ENCODE peak calls at places on chromosomes 16 and 17, in four cellular contexts. F is cardiac fibroblast, P is transverse colon, M is lung. A is an unnamed sample.

GRCh38 chr17:50026901-50027638 is 28.8 kb upstream of the ITGA3 start:
- DNase-seq in F (peak), P (peak), M (peak), A (peak)

GRCh38 chr17:81590121-81590520 is 38.0 kb upstream of the FAAP100 start:
- DNase-seq in M (no peak), F (no peak), P (no peak), A (no peak)

GRCh38 chr16:56450275-56450889 is 750 bp downstream of the NUDT21 start:
- DNase-seq in P (no peak), M (no peak), F (peak), A (no peak)

GRCh38 chr17:47850373-47850691 is 631 bp downstream of the SP6 start:
- DNase-seq in F (no peak), M (no peak), P (no peak), A (no peak)

GRCh38 chr17:68906638-68907037 is 48.6 kb downstream of the ABCA8 start:
- DNase-seq in P (no peak), M (no peak), F (peak), A (no peak)

GRCh38 chr17:57370051-57370581 is 113.8 kb downstream of the MSI2 start:
- DNase-seq in F (peak), M (no peak), P (no peak), A (no peak)

GRCh38 chr17:43134774-43135453 is 9.8 kb upstream of the BRCA1 start:
- DNase-seq in M (no peak), P (no peak), F (no peak), A (no peak)

GRCh38 chr16:89033796-89034572 is 57.0 kb upstream of the CBFA2T3 start:
- DNase-seq in M (no peak), P (no peak), F (no peak), A (no peak)

GRCh38 chr17:1399366-1399678 is 700 bp downstream of the YWHAE start:
- DNase-seq in F (no peak), P (no peak), M (no peak), A (no peak)

GRCh38 chr17:58231644-58232043 is 6.7 kb upstream of the LPO start:
- DNase-seq in M (no peak), P (no peak), F (no peak), A (no peak)

GRCh38 chr17:54666559-54666958 is 234.1 kb upstream of the TOM1L1 start:
- DNase-seq in M (no peak), F (no peak), P (no peak), A (no peak)

GRCh38 chr17:9666461-9667050 is 21.2 kb downstream of the USP43 start:
- DNase-seq in F (no peak), P (no peak), M (no peak), A (no peak)

GRCh38 chr16:901149-901548 is 69.6 kb downstream of the LMF1 start:
- DNase-seq in P (no peak), M (no peak), F (no peak), A (no peak)

GRCh38 chr16:68420366-68420765 is 27.9 kb downstream of the SMPD3 start:
- DNase-seq in M (no peak), P (no peak), F (no peak), A (no peak)

GRCh38 chr16:10521681-10522274 is 58.6 kb downstream of the EMP2 start:
- DNase-seq in P (peak), M (peak), F (peak), A (no peak)

GRCh38 chr16:56029026-56029425 is 153.9 kb upstream of the CES5A start:
- DNase-seq in P (no peak), F (no peak), M (no peak), A (no peak)

GRCh38 chr17:32525116-32525515 is 38.3 kb downstream of the CDK5R1 start:
- DNase-seq in F (peak), P (no peak), M (no peak), A (no peak)

GRCh38 chr17:30173649-30174048 is 57.0 kb downstream of the NSRP1 start:
- DNase-seq in M (no peak), P (no peak), F (peak), A (no peak)

GRCh38 chr17:28763804-28764266 is 20.0 kb downstream of the TRAF4 start:
- DNase-seq in M (peak), P (peak), F (peak), A (peak)

GRCh38 chr17:11122908-11123307 is 118.1 kb upstream of the SHISA6 start:
- DNase-seq in M (no peak), F (no peak), P (peak), A (no peak)

GRCh38 chr16:57667069-57667525 is 1.0 kb upstream of the ADGRG3 start:
- DNase-seq in M (no peak), P (no peak), F (no peak), A (no peak)

GRCh38 chr17:79988163-79988971 is 47.3 kb downstream of the TBC1D16 start:
- DNase-seq in M (no peak), F (peak), P (peak), A (no peak)

GRCh38 chr16:54177857-54178490 is 108.6 kb downstream of the IRX3 start:
- DNase-seq in F (no peak), M (no peak), P (no peak), A (no peak)

GRCh38 chr16:54175169-54175551 is 111.4 kb downstream of the IRX3 start:
- DNase-seq in P (no peak), F (no peak), M (no peak), A (no peak)

GRCh38 chr16:54177052-54177856 is 109.3 kb downstream of the IRX3 start:
- DNase-seq in M (no peak), P (no peak), F (no peak), A (no peak)

GRCh38 chr16:54175552-54176375 is 110.8 kb downstream of the IRX3 start:
- DNase-seq in F (peak), M (no peak), P (no peak), A (no peak)

GRCh38 chr16:54176376-54176901 is 110.1 kb downstream of the IRX3 start:
- DNase-seq in M (no peak), P (no peak), F (no peak), A (no peak)
- TF ChIP-seq CTCF in M (no peak), P (no peak), F (no peak), A (no peak)

GRCh38 chr16:64409762-64410161 is 712.1 kb downstream of the CDH11 start:
- DNase-seq in M (no peak), F (no peak), P (no peak), A (no peak)

GRCh38 chr16:64410306-64410705 is 711.6 kb downstream of the CDH11 start:
- DNase-seq in P (no peak), M (no peak), F (no peak), A (no peak)

GRCh38 chr16:64412578-64413280 is 709.1 kb downstream of the CDH11 start:
- DNase-seq in M (no peak), P (no peak), F (no peak), A (no peak)

GRCh38 chr16:64406661-64407267 is 715.1 kb downstream of the CDH11 start:
- DNase-seq in M (no peak), F (no peak), P (no peak), A (no peak)

DNA sequence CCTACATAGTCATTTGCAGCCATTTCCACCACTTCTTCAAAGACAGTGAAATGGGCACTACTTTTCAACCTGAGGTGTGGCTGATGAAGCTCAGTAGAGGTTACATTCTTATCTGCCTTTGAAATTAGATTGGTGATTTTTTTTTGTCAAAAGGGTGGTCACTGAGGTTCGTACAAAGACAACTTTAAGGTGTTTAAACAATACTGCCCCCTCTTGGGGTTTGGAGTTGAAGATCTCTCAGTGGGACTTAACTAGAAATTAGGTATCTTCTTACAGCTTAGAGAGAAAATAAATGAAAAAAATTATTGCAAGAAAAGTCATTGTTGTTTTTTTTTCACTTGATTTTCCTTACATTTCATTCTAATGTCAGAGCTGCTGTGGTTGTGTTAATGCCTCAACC is 713.2 kb downstream of the CDH11 start:
- DNase-seq in P (no peak), F (no peak), M (no peak), A (no peak)
- TF ChIP-seq CTCF in P (no peak), F (no peak), M (no peak), A (no peak)

DNA sequence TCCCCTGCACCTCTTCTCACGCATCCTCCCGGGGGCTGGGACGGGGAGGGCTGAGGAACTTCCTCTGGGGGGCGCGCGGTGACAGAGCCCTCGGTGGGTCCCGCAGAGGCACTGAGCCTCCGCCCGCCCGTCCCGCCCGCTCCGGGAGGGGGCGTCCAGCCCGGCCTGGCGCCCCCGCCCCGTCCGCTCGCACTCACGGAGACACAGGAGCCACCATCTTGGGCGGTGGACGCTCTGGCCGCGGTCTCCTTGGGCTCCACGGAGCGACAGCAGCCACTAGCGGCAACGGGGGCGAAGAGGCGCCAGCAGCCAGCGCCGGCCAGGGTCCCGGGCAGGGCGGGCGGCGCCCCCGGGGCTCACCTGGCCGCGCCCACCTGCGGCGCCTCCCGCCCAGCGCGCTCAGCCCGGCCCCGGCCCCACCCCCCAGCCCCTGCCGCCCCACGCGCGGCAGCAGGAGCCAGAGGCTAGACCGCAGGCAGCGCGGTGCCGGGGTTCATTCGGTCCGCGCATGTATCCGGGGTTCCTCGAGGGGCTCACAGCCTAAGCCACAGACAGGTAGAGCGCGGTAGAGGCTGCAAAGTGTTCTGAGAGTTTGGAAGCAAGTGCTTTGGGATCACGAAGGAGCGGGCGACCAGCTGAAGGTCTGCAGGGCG is at the start of gene C17orf113:
- DNase-seq in M (peak), P (peak), F (peak), A (peak)
- TF ChIP-seq CTCF in M (peak), P (peak), F (no peak), A (no peak)

GRCh38 chr17:77892469-77893143 is 65.9 kb upstream of the TNRC6C start:
- DNase-seq in P (no peak), F (no peak), M (no peak), A (no peak)
- TF ChIP-seq CTCF in P (no peak), F (peak), M (no peak), A (no peak)

DNA sequence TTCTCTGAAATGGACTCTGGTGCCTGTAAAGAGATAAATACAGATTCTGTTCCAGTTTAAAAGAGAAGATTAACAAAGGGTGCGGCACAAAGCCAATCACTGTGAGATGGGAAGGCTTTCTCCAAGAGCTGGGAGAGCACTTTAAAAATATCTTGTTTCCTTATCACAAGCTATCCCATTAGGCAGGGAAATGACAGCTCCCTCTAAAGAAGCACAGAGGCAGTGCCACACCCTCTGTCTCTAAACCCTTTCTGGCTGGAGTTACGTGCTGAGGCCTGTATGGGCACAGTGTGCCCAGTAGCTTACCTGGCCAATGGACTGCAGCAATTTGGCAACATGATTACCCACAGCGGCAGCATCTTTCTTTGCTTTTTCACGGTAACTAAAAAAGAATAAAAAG is 9.0 kb upstream of the TERB1 start:
- DNase-seq in F (no peak), M (no peak), P (no peak), A (no peak)
- TF ChIP-seq CTCF in F (no peak), M (no peak), P (no peak), A (no peak)

DNA sequence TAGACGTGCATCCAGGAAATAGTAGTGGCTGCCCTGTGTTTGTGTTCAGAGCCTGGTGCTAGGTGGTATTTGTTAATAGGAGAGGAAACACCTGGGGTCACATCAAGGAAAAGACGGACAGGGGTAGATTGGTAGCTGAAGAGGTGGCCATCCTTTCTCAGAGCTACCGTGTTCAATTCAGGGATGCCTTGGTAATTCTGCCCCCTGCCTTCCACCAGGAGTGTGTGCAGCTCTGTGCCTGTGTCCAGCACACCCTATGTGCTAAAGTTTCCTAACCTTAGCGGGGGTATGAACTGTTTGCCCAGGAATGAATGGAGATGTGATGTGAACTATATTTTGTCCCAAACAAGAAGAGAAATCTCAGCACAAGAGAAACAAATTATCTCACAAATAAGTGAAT is 174.1 kb upstream of the MPHOSPH6 start:
- DNase-seq in F (no peak), M (no peak), P (no peak), A (no peak)
- TF ChIP-seq CTCF in F (peak), M (peak), P (no peak), A (no peak)

GRCh38 chr17:34637548-34638525 is 58.5 kb downstream of the TMEM132E start:
- DNase-seq in F (peak), P (peak), M (peak), A (peak)

GRCh38 chr17:34639706-34640425 is 60.5 kb downstream of the TMEM132E start:
- DNase-seq in M (no peak), P (no peak), F (no peak), A (no peak)

GRCh38 chr17:34637041-34637547 is 57.7 kb downstream of the TMEM132E start:
- DNase-seq in M (no peak), F (no peak), P (no peak), A (no peak)

GRCh38 chr17:34641368-34641767 is 62.0 kb downstream of the TMEM132E start:
- DNase-seq in F (no peak), P (no peak), M (no peak), A (no peak)

DNA sequence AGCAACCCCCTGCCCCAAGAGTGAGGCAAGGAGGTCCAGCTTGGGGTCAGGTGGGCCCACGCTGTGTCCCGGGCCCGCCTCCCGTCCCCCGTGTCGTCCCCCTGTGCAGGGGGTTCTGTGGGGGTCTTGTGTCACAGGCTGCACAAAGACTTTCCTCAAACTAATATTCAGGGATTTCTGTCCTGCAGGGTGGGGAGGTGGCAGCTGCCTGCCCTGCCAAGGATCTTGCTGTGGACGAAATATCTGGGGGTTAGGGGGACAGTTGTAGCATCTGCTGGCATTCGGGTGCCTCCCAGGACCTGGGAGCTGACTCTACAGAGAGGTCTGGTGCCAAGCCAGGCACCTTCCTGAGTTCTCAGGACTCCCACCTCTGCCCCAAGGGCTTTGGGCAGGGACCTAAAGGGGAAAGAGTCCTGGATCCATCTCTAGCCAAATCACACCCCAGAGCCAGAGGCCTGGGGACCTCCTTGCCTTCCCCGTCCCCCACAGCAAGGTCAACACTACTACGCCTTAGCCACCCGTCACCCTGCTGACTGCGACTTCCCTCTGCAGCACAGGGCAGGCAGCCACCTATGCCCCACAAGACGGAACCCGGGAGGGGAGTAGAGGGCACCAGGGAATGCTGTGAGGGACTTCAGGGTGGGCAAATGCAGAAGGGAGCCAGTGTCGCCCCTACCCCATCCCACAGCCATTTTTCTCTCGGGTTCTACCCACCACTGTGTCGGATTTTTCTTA is 59.3 kb downstream of the TMEM132E start:
- DNase-seq in P (no peak), F (no peak), M (no peak), A (no peak)
- TF ChIP-seq CTCF in P (no peak), F (no peak), M (no peak), A (peak)

A was measured in natural killer cell.